ENCODE peak calls at places on chromosomes 2 and 18, in four cellular contexts. O, L, S and Z are unnamed samples.
A peak's percentile ranks its signal among the peaks of the same experiment; 100 is the strongest.

GRCh38 chr2:8552264-8552913 is 129.5 kb upstream of the ID2 start:
- DNase-seq in O (no peak), L (no peak), S (no peak), Z (no peak)

GRCh38 chr2:220811115-220811514 is 761.0 kb downstream of the EPHA4 start:
- DNase-seq in O (no peak), L (no peak), S (no peak), Z (no peak)

GRCh38 chr2:165198181-165198580 is 5.7 kb downstream of the SCN3A start:
- DNase-seq in O (no peak), L (no peak), S (no peak), Z (no peak)

GRCh38 chr2:28751102-28751955 is at the start of gene PPP1CB:
- DNase-seq in O (peak; percentile 98), L (peak; percentile 97), S (peak; percentile 96), Z (peak; percentile 92)

GRCh38 chr18:80178935-80179818 is 68.1 kb downstream of the PARD6G start:
- DNase-seq in O (no peak), L (no peak), S (no peak), Z (no peak)

GRCh38 chr18:76765649-76766048 is 56.7 kb upstream of the ZNF236 start:
- DNase-seq in O (no peak), L (no peak), S (no peak), Z (no peak)

GRCh38 chr2:10331033-10331701 is 28.5 kb downstream of the HPCAL1 start:
- DNase-seq in O (peak; percentile 88), L (no peak), S (peak; percentile 40), Z (no peak)

GRCh38 chr18:74745658-74746403 is 148.2 kb downstream of the ZNF407 start:
- DNase-seq in O (no peak), L (no peak), S (no peak), Z (no peak)

GRCh38 chr2:224293976-224294375 is 107.9 kb downstream of the FAM124B start:
- DNase-seq in O (no peak), L (no peak), S (no peak), Z (no peak)

GRCh38 chr2:61247204-61247812 is 85.3 kb downstream of the C2orf74 start:
- DNase-seq in O (no peak), L (no peak), S (no peak), Z (no peak)

GRCh38 chr18:41052625-41053024 is 902.4 kb upstream of the PIK3C3 start:
- DNase-seq in O (no peak), L (no peak), S (no peak), Z (no peak)

GRCh38 chr2:121603185-121603584 is 46.1 kb downstream of the CLASP1 start:
- DNase-seq in O (no peak), L (no peak), S (no peak), Z (no peak)

GRCh38 chr2:117958186-117958585 is 55.7 kb downstream of the CCDC93 start:
- DNase-seq in O (no peak), L (no peak), S (no peak), Z (no peak)

GRCh38 chr2:27735263-27735904 is 36.1 kb upstream of the MRPL33 start:
- DNase-seq in O (peak; percentile 88), L (peak; percentile 87), S (peak; percentile 80), Z (peak; percentile 26)

DNA sequence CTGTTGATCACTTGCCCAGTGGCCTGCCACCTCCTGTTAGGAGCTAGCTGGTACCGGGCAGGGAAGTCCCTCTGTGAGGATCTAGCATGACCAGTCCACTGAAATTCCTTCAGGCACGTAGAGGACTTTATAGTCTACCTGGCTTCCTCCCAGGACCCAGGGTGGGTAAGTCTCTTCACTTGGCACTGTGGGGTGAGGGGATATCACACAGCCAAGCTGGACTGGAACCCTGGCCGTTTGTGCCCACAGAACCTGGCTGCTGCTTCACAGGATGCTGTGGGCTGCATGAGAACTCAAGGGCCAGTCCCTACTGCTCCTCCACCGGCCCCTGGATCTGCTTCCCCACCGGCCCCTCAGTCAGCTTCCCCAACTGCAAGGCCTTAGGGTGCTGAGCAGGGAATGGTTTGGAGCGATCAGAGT is 35.8 kb downstream of the HS1BP3 start:
- DNase-seq in O (peak; percentile 38), L (peak; percentile 41), S (no peak), Z (no peak)
- TF ChIP-seq CTCF in O (no peak), L (no peak), S (peak; percentile 31), Z (no peak)

DNA sequence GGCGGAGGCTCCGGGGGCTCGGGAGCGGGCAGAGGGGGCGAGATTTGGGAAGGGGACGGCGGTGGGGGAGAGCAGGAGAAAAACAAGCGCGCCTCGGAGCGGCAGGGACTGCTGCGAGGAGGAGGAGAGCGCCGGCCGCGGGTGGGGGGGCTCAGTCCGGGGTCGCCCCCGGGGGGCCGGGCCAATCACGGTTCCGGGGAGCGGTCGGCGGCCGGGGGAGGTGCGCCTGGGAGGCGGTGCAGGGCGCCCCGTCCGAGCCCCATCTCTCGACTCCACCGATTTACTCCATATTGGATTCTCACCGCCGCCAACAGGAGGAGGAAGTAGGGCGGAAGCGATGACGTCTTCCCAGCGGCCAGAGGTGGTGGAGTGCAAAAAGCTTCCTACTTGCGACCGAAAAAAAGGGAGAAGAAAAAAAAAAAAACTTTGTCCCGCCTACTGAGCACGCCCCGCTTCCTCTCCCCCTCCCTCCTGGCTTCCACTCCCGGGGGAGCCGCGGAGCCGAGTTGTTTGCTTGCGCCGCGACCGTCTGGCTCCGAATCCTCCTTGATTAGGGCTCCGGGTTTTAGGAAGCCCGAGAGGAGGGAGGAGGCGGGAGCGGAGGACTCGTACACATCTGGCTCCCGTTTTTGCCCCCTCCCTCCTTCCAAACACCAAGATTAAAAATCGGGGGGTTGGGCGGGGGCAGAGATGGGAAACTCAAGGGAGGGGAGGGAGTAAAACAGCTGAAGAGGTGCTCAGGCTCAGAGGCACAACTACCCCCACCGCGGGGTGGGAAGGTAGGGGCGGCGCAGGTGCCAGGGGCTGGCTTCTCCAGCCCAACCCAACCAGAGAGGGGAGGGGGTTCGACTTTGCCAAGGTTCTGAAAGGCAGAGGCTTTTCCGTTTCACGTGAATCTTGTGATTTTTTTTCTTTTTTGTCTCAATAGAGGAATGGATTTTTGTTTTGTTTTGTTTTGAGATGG is at the start of gene SPRED2:
- DNase-seq in O (peak; percentile 94), L (peak; percentile 93), S (peak; percentile 96), Z (peak; percentile 76)
- TF ChIP-seq CTCF in O (peak; percentile 19), L (peak; percentile 17), S (peak; percentile 21), Z (no peak)

GRCh38 chr2:106085441-106085911 is 108.6 kb downstream of the UXS1 start:
- DNase-seq in O (no peak), L (no peak), S (peak; percentile 45), Z (no peak)
- TF ChIP-seq CTCF in O (peak; percentile 29), L (no peak), S (peak; percentile 43), Z (peak; percentile 34)

GRCh38 chr2:63163231-63163845 is 112.7 kb downstream of the OTX1 start:
- DNase-seq in O (no peak), L (no peak), S (no peak), Z (no peak)
- TF ChIP-seq CTCF in O (no peak), L (no peak), S (no peak), Z (peak; percentile 14)